ENCODE peak calls at places on chromosomes 3 and 15, in five cellular contexts. W is breast epithelium, O is K562, E is IMR-90, P is right lobe of liver. Y is an unnamed sample.

GRCh38 chr3:44554626-44555592 is at the start of gene ZKSCAN7:
- DNase-seq in W (peak; percentile 53), O (no peak), E (peak; percentile 40), P (peak; percentile 48), Y (peak; percentile 15)

GRCh38 chr3:176349706-176350105 is 847.6 kb downstream of the TBL1XR1 start:
- DNase-seq in W (no peak), O (no peak), E (no peak), P (no peak), Y (no peak)

GRCh38 chr3:27649277-27649676 is 72.8 kb downstream of the EOMES start:
- DNase-seq in W (no peak), O (no peak), E (no peak), P (no peak), Y (no peak)

GRCh38 chr3:94978076-94978475 is 915.2 kb downstream of the NSUN3 start:
- DNase-seq in W (no peak), O (no peak), E (no peak), P (no peak), Y (no peak)

GRCh38 chr15:63523306-63523990 is 19.1 kb downstream of the USP3 start:
- DNase-seq in W (no peak), O (no peak), E (peak; percentile 50), P (no peak), Y (no peak)

GRCh38 chr3:36944641-36945270 is at the start of gene TRANK1:
- DNase-seq in W (peak; percentile 54), O (no peak), E (peak; percentile 34), P (peak; percentile 73), Y (peak; percentile 63)

GRCh38 chr3:95615592-95616310 is 1198.6 kb upstream of the EPHA6 start:
- DNase-seq in W (no peak), O (no peak), E (no peak), P (no peak), Y (no peak)

GRCh38 chr3:116388867-116389385 is 56.4 kb downstream of the LSAMP start:
- DNase-seq in W (no peak), O (no peak), E (no peak), P (no peak), Y (no peak)

GRCh38 chr3:188282871-188283270 is 128.9 kb downstream of the LPP start:
- DNase-seq in W (no peak), O (no peak), E (no peak), P (no peak), Y (no peak)

GRCh38 chr15:23759964-23760363 is 72.9 kb upstream of the NDN start:
- DNase-seq in W (no peak), O (no peak), E (no peak), P (no peak), Y (no peak)

GRCh38 chr15:66772967-66773873 is 71.2 kb downstream of the SMAD6 start:
- DNase-seq in W (no peak), O (no peak), E (no peak), P (peak; percentile 38), Y (no peak)

GRCh38 chr15:96344706-96345559 is 14.4 kb downstream of the NR2F2 start:
- DNase-seq in W (no peak), O (no peak), E (no peak), P (no peak), Y (no peak)
- H3K4me3 ChIP-seq in W (peak overlapping the region; percentile 55), O (no peak overlapping the region), E (peak overlapping the region; percentile 46), P (peak overlapping the region; percentile 26), Y (no peak overlapping the region)

GRCh38 chr15:74616020-74616939 is 644 bp downstream of the CLK3 start:
- DNase-seq in W (peak; percentile 71), O (peak; percentile 63), E (peak; percentile 63), P (peak; percentile 92), Y (peak; percentile 70)
- TF ChIP-seq POLR2A in W (no peak), O (no peak), E (no peak), P (peak; percentile 8), Y (no peak)

GRCh38 chr3:192409838-192410683 is 317.3 kb downstream of the FGF12 start:
- DNase-seq in W (no peak), O (no peak), E (no peak), P (peak; percentile 33), Y (no peak)
- TF ChIP-seq CTCF in W (no peak), O (no peak), E (no peak), P (no peak), Y (no peak)

GRCh38 chr15:82851331-82851850 is 42.0 kb downstream of the WHAMM start:
- DNase-seq in W (no peak), O (no peak), E (no peak), P (no peak), Y (no peak)

GRCh38 chr15:82848201-82848993 is 39.0 kb downstream of the WHAMM start:
- DNase-seq in W (no peak), O (no peak), E (no peak), P (no peak), Y (no peak)

GRCh38 chr15:82850242-82850591 is 40.8 kb downstream of the WHAMM start:
- DNase-seq in W (no peak), O (peak; percentile 40), E (peak; percentile 5), P (no peak), Y (no peak)

GRCh38 chr15:82850731-82851130 is 41.3 kb downstream of the WHAMM start:
- DNase-seq in W (no peak), O (no peak), E (no peak), P (no peak), Y (peak; percentile 79)

GRCh38 chr15:82849556-82850241 is 40.3 kb downstream of the WHAMM start:
- DNase-seq in W (peak; percentile 76), O (peak; percentile 90), E (peak; percentile 74), P (peak; percentile 88), Y (peak; percentile 90)
- H3K4me3 ChIP-seq in W (no peak overlapping the region), O (no peak overlapping the region), E (no peak overlapping the region), P (no peak overlapping the region), Y (no peak overlapping the region)

GRCh38 chr15:57477736-57478522 is 101.6 kb downstream of the CGNL1 start:
- DNase-seq in W (no peak), O (no peak), E (no peak), P (peak; percentile 77), Y (no peak)
- TF ChIP-seq POLR2A in W (no peak), O (no peak), E (no peak), P (no peak), Y (no peak)

GRCh38 chr15:72835289-72835890 is 51.8 kb upstream of the ADPGK start:
- DNase-seq in W (no peak), O (no peak), E (no peak), P (no peak), Y (no peak)
- TF ChIP-seq CTCF in W (no peak), O (peak; percentile 11), E (peak; percentile 29), P (peak; percentile 25), Y (no peak)

DNA sequence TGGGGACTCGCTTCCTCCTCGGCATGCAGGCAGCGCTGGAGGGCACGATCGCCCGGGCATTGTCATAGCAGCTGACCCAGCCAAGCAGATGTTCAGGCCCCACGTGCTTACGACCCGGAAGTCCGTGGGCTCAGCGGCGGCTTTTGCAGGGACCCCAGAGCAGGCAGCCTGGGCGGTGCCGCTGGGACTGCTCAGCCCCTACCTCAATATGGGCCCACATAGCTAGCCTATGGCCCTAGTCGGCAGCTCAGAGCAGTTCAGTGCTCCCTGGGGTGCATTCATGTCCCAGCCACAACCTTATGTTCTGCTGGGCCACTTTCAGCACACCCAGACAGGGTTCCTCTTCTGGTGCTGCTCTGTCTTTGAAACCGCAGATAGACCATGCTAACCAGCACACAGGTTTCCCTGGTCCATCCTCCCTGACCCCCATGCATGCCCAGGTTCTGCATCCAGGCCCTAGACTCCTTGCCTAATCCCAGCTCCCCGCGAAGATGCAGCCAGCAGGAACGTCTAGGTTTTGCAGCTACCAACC is 10.4 kb upstream of the EIF4A2 start:
- DNase-seq in W (peak; percentile 60), O (no peak), E (no peak), P (peak; percentile 82), Y (peak; percentile 73)
- H3K4me3 ChIP-seq in W (peak overlapping the region; percentile 55), O (no peak overlapping the region), E (no peak overlapping the region), P (peak overlapping the region; percentile 30), Y (no peak overlapping the region)

GRCh38 chr3:53758846-53759245 is 87.4 kb downstream of the CHDH start:
- DNase-seq in W (no peak), O (no peak), E (no peak), P (no peak), Y (no peak)
- TF ChIP-seq POLR2A in W (no peak), O (no peak), E (no peak), P (no peak), Y (no peak)

GRCh38 chr15:47983533-47983932 is 137.3 kb upstream of the SLC24A5 start:
- DNase-seq in W (no peak), O (no peak), E (no peak), P (no peak), Y (no peak)
- TF ChIP-seq CTCF in W (no peak), O (no peak), E (no peak), P (no peak), Y (no peak)